ENCODE peak calls at places on chromosomes 11 and 22, in six cellular contexts. N is Caco-2, J is GM23338, Y is ovary, H is adrenal gland, D is right lobe of liver. S is an unnamed sample. For H3K27me3, the result is how much of the 10 kb centered on the place peaks cover.

GRCh38 chr11:57424802-57425564 is 1.9 kb downstream of the SLC43A3 start:
- DNase-seq in J (no peak), Y (peak), H (peak), N (no peak), D (peak), S (peak)

GRCh38 chr11:65781152-65781961 is 581 bp upstream of the AP5B1 start:
- DNase-seq in N (peak), H (no peak), J (peak), D (peak), Y (peak), S (peak)

GRCh38 chr11:130580372-130580771 is 131.9 kb downstream of the ADAMTS15 start:
- DNase-seq in N (no peak), H (no peak), D (no peak), J (peak), Y (peak), S (peak)

GRCh38 chr11:125315088-125315740 is 150.7 kb downstream of the PKNOX2 start:
- DNase-seq in J (peak), H (no peak), N (peak), Y (peak), D (no peak), S (no peak)

GRCh38 chr22:31148516-31148915 is 8.2 kb upstream of the PLA2G3 start:
- DNase-seq in H (no peak), Y (peak), D (no peak), J (no peak), N (no peak), S (no peak)

GRCh38 chr11:34184505-34185015 is 79.1 kb downstream of the NAT10 start:
- DNase-seq in H (no peak), N (no peak), D (no peak), J (no peak), Y (no peak), S (no peak)

GRCh38 chr11:67270256-67271211 is 4.3 kb downstream of the GRK2 start:
- DNase-seq in N (no peak), D (peak), Y (peak), J (peak), H (peak), S (peak)

GRCh38 chr11:68549789-68550484 is 89.4 kb downstream of the PPP6R3 start:
- DNase-seq in Y (no peak), J (no peak), H (no peak), N (no peak), D (no peak), S (no peak)

GRCh38 chr11:71472941-71473792 is 20.2 kb downstream of the NADSYN1 start:
- DNase-seq in H (no peak), D (no peak), J (no peak), N (no peak), Y (no peak), S (no peak)

GRCh38 chr11:102005306-102005705 is 41.9 kb upstream of the CFAP300 start:
- DNase-seq in J (peak), D (no peak), N (no peak), Y (no peak), H (no peak), S (no peak)

GRCh38 chr11:11057472-11057854 is 199.6 kb upstream of the ZBED5 start:
- DNase-seq in N (no peak), H (no peak), Y (no peak), D (no peak), J (no peak), S (no peak)

GRCh38 chr22:39706406-39707150 is 136.0 kb downstream of the CACNA1I start:
- DNase-seq in H (no peak), Y (no peak), N (no peak), J (peak), D (no peak), S (peak)

DNA sequence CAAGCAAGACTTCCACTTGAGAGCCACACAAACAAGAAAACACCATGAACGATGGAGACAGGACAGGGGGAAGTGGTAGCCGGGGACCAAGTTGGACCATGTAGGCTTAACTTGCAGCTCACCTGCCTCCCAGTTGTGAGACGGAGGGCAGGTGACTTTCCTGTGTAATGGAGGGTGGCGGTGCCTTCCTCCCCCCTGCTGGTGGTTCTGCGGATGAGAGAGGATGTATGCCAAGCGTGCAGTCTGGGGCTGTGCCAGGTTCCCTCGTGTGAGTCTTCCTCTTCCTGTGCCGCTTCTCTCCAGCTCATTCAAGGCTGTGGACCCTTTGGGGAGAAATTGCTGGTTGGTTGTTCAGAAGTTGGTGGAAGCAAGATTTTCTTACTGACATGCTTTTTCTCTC is 35.1 kb downstream of the MPPED1 start:
- DNase-seq in H (no peak), D (no peak), N (peak), J (no peak), Y (peak), S (peak)
- TF ChIP-seq CTCF in H (no peak), D (no peak), N (no peak), J (no peak), Y (no peak), S (no peak)

DNA sequence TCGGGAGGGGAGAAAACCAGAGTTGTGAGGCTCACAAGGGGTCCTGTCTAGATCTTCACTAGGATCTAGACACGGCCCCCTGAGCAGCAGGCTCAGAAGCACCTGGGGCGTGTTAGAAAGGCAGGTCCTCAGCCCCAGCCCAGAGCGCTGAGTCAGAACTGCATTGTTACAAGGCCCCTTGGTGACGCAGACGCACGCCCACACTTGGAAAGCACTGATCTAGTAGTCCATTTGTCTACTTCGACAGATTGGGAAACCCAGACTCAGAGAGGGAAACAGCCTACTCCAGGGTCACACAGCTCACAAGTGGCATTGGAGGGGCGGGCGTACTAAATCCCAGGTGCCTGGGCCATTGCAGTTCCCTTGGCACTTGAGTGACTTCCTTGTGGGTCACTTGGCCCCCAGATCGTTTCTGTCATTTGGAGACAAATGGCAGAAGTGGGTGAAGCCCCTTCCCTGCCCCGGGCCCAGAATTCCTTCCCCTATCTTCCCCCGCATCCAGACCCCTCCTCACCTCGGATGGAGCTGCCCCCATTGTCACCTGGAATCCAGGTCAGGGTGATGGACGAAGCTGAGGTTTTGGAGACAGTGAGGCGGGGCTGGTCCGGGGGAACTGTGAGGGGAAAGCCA is 110.8 kb downstream of the CEP164 start:
- DNase-seq in N (no peak), H (no peak), Y (no peak), D (no peak), J (no peak), S (peak)
- H3K27me3 ChIP-seq in N (under half), H (under half), Y (under half), D (under half), J (under half), S (under half)

GRCh38 chr22:17171313-17172171 is 12.5 kb upstream of the HDHD5 start:
- DNase-seq in J (peak), Y (peak), D (peak), N (peak), H (peak), S (peak)

GRCh38 chr22:17167486-17167885 is 8.4 kb upstream of the HDHD5 start:
- DNase-seq in Y (peak), H (peak), D (peak), N (no peak), J (no peak), S (no peak)

GRCh38 chr22:17176715-17177114 is 17.6 kb upstream of the HDHD5 start:
- DNase-seq in N (no peak), H (no peak), Y (no peak), J (no peak), D (no peak), S (no peak)

GRCh38 chr22:17171016-17171312 is 11.9 kb upstream of the HDHD5 start:
- DNase-seq in N (no peak), D (peak), H (no peak), J (no peak), Y (no peak), S (no peak)

DNA sequence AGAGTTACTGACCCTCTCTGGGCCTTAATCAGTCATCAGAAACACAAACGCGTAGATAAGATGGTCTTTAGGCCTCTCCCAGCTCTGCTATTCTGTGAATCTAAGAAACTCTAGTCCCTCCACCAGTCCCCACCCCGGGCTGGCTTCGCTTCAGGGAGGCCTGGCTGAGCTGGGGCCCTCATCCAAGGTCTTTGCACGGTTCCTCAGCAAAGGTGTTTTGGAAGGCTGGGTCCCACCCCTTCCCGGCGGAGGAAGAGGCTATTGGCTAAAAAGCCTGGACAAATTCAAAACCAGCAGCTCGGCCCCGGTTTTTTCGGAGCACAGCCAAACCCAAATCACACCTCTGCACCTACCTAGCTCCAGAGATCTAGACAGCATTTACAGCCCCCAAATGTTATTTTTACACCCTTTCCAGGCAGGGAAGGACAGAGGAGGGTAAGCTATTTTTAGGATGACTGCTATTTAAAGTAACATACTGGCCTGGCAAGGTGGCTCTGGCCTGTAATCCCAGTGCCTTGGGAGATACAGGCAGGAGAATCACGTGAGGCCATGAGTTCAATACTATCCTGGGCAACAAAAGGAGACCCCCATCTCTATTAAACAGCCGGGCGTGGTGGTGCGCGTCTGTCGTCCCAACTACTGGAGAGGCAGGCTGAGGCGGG is 13.2 kb upstream of the HDHD5 start:
- DNase-seq in H (peak), Y (peak), D (peak), N (no peak), J (peak), S (no peak)
- TF ChIP-seq CTCF in H (no peak), Y (no peak), D (no peak), N (no peak), J (no peak), S (no peak)

GRCh38 chr11:12291767-12292166 is 85.6 kb upstream of the PARVA start:
- DNase-seq in H (no peak), D (no peak), Y (no peak), J (no peak), N (no peak), S (no peak)
- H3K27me3 ChIP-seq in H (under half), D (under half), Y (under half), J (under half), N (under half), S (under half)

DNA sequence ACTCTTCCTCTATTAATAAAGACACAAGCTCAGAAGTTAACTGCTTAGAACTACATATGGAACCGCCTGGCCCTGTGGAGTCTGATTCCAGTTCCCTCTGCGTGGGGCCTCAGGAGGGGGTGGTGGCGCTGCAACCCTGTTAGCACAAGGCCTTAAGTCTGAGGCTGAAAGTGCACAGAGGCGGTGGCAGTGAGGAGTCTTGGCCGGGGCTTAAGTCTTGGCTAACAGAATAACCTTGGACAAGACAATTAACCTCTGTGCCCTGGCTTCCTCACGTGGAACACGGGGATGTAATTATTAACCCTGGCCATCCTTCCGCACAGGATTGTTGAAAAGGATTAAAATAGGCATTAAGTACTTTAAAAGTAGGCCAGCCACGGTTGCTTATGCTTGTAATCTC is 191.5 kb downstream of the CEP164 start:
- DNase-seq in D (no peak), Y (no peak), J (no peak), H (no peak), N (peak), S (peak)
- TF ChIP-seq CTCF in D (no peak), Y (no peak), J (no peak), H (no peak), N (peak), S (no peak)

GRCh38 chr22:43239102-43239875 is 52.4 kb upstream of the TTLL12 start:
- DNase-seq in J (no peak), D (no peak), Y (peak), H (no peak), N (no peak), S (no peak)
- H3K27me3 ChIP-seq in J (under half), D (under half), Y (under half), H (under half), N (under half), S (under half)